ENCODE peak calls at places on chromosomes 4 and X, in five cellular contexts. N is stomach, O is ovary, J is sigmoid colon, M is SK-N-SH. V is an unnamed sample.
A peak's percentile ranks its signal among the peaks of the same experiment; 100 is the strongest.

GRCh38 chr4:77073106-77073858 is 2.5 kb downstream of the CCNI start:
- DNase-seq in N (no peak), O (no peak), J (no peak), M (no peak), V (no peak)

GRCh38 chr4:75880278-75880677 is 22.0 kb downstream of the PPEF2 start:
- DNase-seq in N (no peak), O (no peak), J (no peak), M (no peak), V (no peak)

GRCh38 chr4:22607382-22607781 is 85.4 kb upstream of the GBA3 start:
- DNase-seq in N (peak; percentile 61), O (no peak), J (peak; percentile 71), M (peak; percentile 59), V (no peak)

GRCh38 chr4:132123870-132124623 is 1025.0 kb upstream of the PCDH10 start:
- DNase-seq in N (peak; percentile 25), O (no peak), J (no peak), M (no peak), V (no peak)

GRCh38 chr4:76214269-76214628 is 625 bp upstream of the SCARB2 start:
- DNase-seq in N (no peak), O (no peak), J (no peak), M (no peak), V (no peak)

GRCh38 chrX:19388741-19389140 is 45.0 kb downstream of the PDHA1 start:
- DNase-seq in N (no peak), O (no peak), J (no peak), M (no peak), V (no peak)

GRCh38 chr4:156705291-156705690 is 266.3 kb downstream of the PDGFC start:
- DNase-seq in N (no peak), O (no peak), J (no peak), M (no peak), V (no peak)

GRCh38 chr4:67934628-67935027 is 28.7 kb downstream of the TMPRSS11A start:
- DNase-seq in N (no peak), O (no peak), J (no peak), M (no peak), V (no peak)

GRCh38 chr4:163175971-163176958 is 9.6 kb upstream of the NAF1 start:
- DNase-seq in N (no peak), O (no peak), J (no peak), M (no peak), V (no peak)

GRCh38 chr4:163180087-163180486 is 13.4 kb upstream of the NAF1 start:
- DNase-seq in N (no peak), O (no peak), J (no peak), M (no peak), V (no peak)

GRCh38 chr4:163173713-163174112 is 7.0 kb upstream of the NAF1 start:
- DNase-seq in N (no peak), O (no peak), J (no peak), M (no peak), V (no peak)

DNA sequence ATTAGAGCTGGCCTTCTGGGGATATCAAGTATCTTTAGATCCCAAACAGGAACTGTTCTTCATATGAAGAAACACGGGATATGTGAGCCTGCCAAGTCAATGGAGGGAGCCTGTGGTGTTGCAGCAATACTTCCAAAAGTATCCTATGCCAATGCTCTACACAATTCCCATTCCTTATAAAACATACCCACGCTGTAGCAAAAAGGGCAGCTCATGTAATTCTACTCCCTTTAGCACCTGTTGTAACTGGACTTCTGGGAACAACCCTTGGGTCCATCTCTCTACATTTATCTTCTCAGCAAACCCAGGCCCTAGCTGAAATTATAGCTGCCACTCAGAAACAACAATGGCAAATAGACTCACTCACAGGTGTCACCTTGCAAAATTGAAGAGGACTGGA is 12.5 kb upstream of the NAF1 start:
- DNase-seq in N (no peak), O (no peak), J (no peak), M (no peak), V (no peak)
- TF ChIP-seq EP300 in N (no peak), O (no peak), J (no peak), M (no peak), V (no peak)

DNA sequence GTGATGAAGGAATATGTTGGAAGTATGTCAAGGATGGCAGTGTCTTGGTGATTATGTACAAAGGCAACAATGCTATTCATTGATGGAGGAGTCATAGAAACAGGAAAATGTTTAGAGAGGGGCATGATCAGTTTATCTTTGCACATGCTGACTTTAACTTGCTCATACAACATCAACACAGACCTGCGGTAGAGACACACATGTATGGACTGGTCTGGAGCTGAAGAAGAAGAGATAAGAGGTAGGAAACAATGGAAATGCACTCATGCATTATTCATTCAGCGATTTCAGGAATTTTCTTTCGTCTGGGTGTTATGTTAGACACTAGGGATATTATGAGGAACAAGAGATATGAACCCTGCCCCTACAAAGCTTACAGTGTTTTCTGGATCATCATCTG is 1252.3 kb upstream of the TENM3 start:
- DNase-seq in N (no peak), O (no peak), J (no peak), M (no peak), V (no peak)
- TF ChIP-seq EP300 in N (no peak), O (no peak), J (no peak), M (no peak), V (no peak)

GRCh38 chr4:25303578-25303977 is 9.0 kb upstream of the ZCCHC4 start:
- DNase-seq in N (no peak), O (no peak), J (no peak), M (no peak), V (no peak)

GRCh38 chr4:25301471-25301870 is 11.1 kb upstream of the ZCCHC4 start:
- DNase-seq in N (no peak), O (no peak), J (no peak), M (no peak), V (no peak)

GRCh38 chr4:25299476-25300203 is 12.9 kb upstream of the ZCCHC4 start:
- DNase-seq in N (peak; percentile 82), O (no peak), J (no peak), M (no peak), V (no peak)

GRCh38 chr4:25297528-25298242 is 14.9 kb upstream of the ZCCHC4 start:
- DNase-seq in N (no peak), O (no peak), J (no peak), M (no peak), V (no peak)
- TF ChIP-seq EP300 in N (no peak), O (no peak), J (no peak), M (no peak), V (no peak)

DNA sequence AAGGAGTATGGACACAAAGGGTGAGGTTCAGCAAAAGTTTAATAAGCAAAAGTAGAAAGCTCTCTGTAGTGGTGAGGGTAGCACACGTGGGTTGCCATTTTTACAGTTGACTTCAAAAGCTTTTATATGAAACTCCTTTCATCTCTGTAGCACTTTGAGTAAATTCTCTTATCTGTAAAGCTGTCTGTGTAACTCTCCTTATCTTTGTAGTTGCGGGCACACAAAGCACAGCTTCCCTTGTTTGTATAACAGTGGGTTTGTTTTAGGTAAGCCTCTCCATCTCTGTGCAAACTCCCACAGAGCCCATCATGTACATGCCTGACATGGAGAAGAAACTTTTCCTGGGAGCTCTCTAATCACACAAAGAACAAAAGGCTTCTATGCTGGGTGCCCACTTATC is 325.9 kb upstream of the PABPC5 start:
- DNase-seq in N (no peak), O (no peak), J (no peak), M (no peak), V (no peak)
- TF ChIP-seq EP300 in N (no peak), O (no peak), J (no peak), M (no peak), V (no peak)

GRCh38 chr4:176319704-176320339 is at the start of gene SPCS3:
- DNase-seq in N (peak; percentile 97), O (peak; percentile 96), J (peak; percentile 98), M (peak; percentile 97), V (peak; percentile 95)
- TF ChIP-seq EP300 in N (no peak), O (no peak), J (peak; percentile 9), M (peak; percentile 11), V (peak; percentile 87)

GRCh38 chr4:154609532-154609931 is 2.9 kb downstream of the FGG start:
- DNase-seq in N (no peak), O (no peak), J (no peak), M (no peak), V (no peak)

GRCh38 chr4:154614306-154614705 is 1.9 kb upstream of the FGG start:
- DNase-seq in N (no peak), O (no peak), J (no peak), M (no peak), V (no peak)

GRCh38 chr4:154611833-154612232 is 623 bp downstream of the FGG start:
- DNase-seq in N (no peak), O (no peak), J (no peak), M (no peak), V (no peak)

GRCh38 chr4:154615211-154615610 is 2.8 kb upstream of the FGG start:
- DNase-seq in N (no peak), O (no peak), J (no peak), M (no peak), V (no peak)

GRCh38 chr4:154612472-154613414 is at the start of gene FGG:
- DNase-seq in N (no peak), O (no peak), J (no peak), M (no peak), V (no peak)
- TF ChIP-seq EP300 in N (no peak), O (no peak), J (no peak), M (no peak), V (no peak)

V was measured in tibial nerve.